ENCODE peak calls at places on chromosomes 3 and 15, in four cellular contexts. T is HepG2, N is K562, R is GM12878. Z is an unnamed sample.
A peak's percentile ranks its signal among the peaks of the same experiment; 100 is the strongest.

GRCh38 chr3:45024601-45025262 is 1.4 kb upstream of the CLEC3B start:
- DNase-seq in T (no peak), N (no peak), R (no peak), Z (no peak)

GRCh38 chr3:190081387-190081786 is 39.3 kb downstream of the P3H2 start:
- DNase-seq in T (no peak), N (no peak), R (no peak), Z (no peak)

GRCh38 chr15:59892995-59893394 is 111.1 kb upstream of the FOXB1 start:
- DNase-seq in T (no peak), N (no peak), R (no peak), Z (no peak)

GRCh38 chr3:183845608-183846288 is 20.4 kb upstream of the MAP6D1 start:
- DNase-seq in T (no peak), N (no peak), R (no peak), Z (no peak)

GRCh38 chr15:70142322-70143191 is 44.8 kb upstream of the TLE3 start:
- DNase-seq in T (no peak), N (no peak), R (no peak), Z (peak; percentile 27)

GRCh38 chr15:54566654-54567053 is 588.4 kb downstream of the UNC13C start:
- DNase-seq in T (no peak), N (no peak), R (no peak), Z (no peak)

GRCh38 chr15:88769161-88769971 is 33.9 kb upstream of the ACAN start:
- DNase-seq in T (no peak), N (no peak), R (no peak), Z (no peak)

GRCh38 chr3:9409981-9410849 is 12.8 kb downstream of the SETD5 start:
- DNase-seq in T (no peak), N (no peak), R (no peak), Z (no peak)

GRCh38 chr15:42014406-42014805 is 6.4 kb downstream of the PLA2G4E start:
- DNase-seq in T (no peak), N (no peak), R (no peak), Z (no peak)

GRCh38 chr15:42012937-42013482 is 7.8 kb downstream of the PLA2G4E start:
- DNase-seq in T (no peak), N (no peak), R (no peak), Z (no peak)

GRCh38 chr15:42011074-42011473 is 9.8 kb downstream of the PLA2G4E start:
- DNase-seq in T (no peak), N (no peak), R (no peak), Z (no peak)

GRCh38 chr15:42010434-42010833 is 10.4 kb downstream of the PLA2G4E start:
- DNase-seq in T (no peak), N (no peak), R (peak; percentile 50), Z (no peak)

GRCh38 chr15:42012241-42012640 is 8.6 kb downstream of the PLA2G4E start:
- DNase-seq in T (peak; percentile 19), N (no peak), R (no peak), Z (no peak)
- TF ChIP-seq SMC3 in T (no peak), N (no peak), R (no peak), Z (no peak)

DNA sequence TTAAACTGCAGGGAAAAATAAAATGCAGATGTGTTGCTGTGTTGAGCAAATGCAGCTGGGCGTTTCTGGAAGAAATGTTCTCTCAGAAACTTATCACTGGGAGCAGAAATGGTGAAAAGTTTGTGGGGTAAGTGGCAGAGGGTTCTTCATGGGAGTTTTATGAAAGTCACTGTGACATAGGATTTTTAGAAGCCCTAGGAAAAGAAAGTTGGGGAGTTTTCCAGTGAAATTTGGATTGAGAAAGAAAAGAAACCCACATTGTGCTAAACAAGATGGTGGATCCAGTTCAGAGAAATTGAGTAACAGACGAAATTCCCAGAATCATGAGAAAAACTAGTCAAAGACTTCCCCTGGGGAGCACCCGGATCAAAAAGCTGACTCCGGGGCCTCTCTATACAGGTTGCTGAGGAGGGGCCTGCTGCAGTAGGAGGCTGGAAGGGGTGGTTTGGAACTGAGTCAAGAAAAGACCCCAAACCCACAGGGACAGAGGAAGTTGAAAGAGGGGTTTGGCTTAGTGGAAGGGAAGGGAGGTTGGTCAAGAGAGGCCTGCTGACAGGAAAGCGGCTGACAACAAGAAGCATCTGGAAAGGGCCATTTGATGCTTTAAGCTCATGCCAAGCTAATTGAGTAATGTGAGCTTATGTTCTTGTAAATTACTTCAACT is 108.7 kb downstream of the RARB start:
- DNase-seq in T (no peak), N (no peak), R (no peak), Z (no peak)
- TF ChIP-seq POLR2AphosphoS2 in T (no peak), N (no peak), R (no peak), Z (no peak)

DNA sequence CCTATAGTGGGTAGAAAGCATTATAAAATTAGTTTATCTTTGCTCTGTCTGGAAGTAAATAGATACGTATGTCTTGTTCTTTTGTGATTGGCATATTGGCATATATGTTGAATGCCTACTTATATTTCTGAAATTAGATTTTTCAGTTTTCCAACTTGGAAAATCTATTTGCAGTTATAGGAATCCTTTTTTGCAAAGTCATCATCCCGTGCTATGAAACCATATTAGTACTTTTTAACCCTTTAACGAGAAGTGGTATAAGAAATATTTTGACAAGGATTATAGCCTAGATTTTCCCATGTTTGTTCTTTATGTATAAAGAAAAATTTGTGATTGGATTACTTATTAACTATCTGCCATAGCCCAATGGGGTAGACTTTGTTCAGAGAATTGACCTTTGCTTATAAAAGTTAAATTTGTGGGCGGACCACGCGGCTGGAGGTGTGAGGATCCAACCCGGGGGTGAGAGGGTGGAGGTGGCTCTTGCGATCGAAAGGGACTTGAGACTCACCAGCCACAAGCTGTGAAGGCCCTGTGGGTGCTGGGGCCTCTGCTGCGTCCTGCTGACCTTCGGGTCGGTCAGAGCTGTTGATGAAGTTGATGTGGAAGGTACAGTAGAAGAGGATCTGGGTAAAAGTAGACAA is 5.9 kb downstream of the LRRC28 start:
- DNase-seq in T (no peak), N (no peak), R (no peak), Z (no peak)
- TF ChIP-seq REST in T (no peak), N (no peak), R (no peak), Z (no peak)

GRCh38 chr3:147775816-147776530 is 366.8 kb downstream of the ZIC1 start:
- DNase-seq in T (no peak), N (no peak), R (no peak), Z (no peak)
- TF ChIP-seq SMC3 in T (no peak), N (no peak), R (no peak), Z (no peak)

GRCh38 chr15:75065467-75065850 is 42.1 kb downstream of the PPCDC start:
- DNase-seq in T (peak; percentile 85), N (no peak), R (no peak), Z (no peak)

GRCh38 chr15:75067123-75067854 is 43.9 kb downstream of the PPCDC start:
- DNase-seq in T (no peak), N (peak; percentile 25), R (no peak), Z (no peak)

GRCh38 chr15:75063338-75063737 is 39.9 kb downstream of the PPCDC start:
- DNase-seq in T (no peak), N (no peak), R (no peak), Z (no peak)

GRCh38 chr15:75063889-75064288 is 40.5 kb downstream of the PPCDC start:
- DNase-seq in T (no peak), N (no peak), R (no peak), Z (no peak)

DNA sequence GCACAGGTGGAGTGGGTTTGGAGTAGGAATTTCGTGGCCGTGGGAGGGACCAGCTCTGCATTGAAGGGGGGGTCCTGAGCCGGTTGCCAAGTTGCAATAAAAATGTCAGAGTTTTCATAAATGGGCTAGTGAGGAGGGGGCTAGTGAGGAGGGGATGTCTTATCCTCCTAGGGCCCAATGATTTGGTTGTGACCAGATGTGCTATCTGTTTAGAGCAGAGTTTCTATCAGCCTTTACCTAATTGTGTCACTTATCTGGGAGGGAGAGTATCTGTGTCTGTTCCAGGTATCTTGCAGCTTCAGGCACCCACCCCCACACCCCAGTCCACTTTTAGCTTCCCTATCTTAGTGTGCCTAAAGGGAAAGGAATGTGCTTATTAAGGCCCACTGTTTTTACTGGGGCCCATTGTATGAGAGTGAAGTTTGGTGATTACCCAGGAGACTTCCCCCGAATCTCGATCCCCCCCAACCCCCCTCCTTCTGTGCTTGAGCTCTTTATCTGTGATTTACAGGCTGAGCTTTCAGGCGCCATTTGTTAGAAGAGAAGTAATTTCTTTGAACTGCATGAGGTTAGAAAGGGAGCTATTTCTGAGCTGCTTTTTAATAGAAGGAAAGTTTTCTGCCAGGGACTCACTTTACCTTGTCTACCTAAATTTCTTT is 42.6 kb downstream of the PPCDC start:
- DNase-seq in T (peak; percentile 44), N (peak; percentile 82), R (no peak), Z (no peak)
- TF ChIP-seq POLR2AphosphoS2 in T (no peak), N (no peak), R (no peak), Z (no peak)

Z was measured in A549.